ENCODE peak calls at places on chromosomes 11 and 22, in four cellular contexts. Y is psoas muscle, A is sigmoid colon, O is fibroblast of lung. Q is an unnamed sample.

GRCh38 chr11:13940611-13941256 is 21.8 kb upstream of the SPON1 start:
- DNase-seq in A (no peak), O (no peak), Y (no peak), Q (no peak)

GRCh38 chr22:49164773-49165320 is 662.8 kb downstream of the BRD1 start:
- DNase-seq in A (no peak), O (no peak), Y (no peak), Q (no peak)

GRCh38 chr11:105282658-105283057 is 143.1 kb upstream of the CARD18 start:
- DNase-seq in O (no peak), Y (no peak), A (no peak), Q (no peak)

GRCh38 chr11:65503923-65504670 is 5.3 kb downstream of the MALAT1 start:
- DNase-seq in O (peak; percentile 70), Y (no peak), A (peak; percentile 56), Q (no peak)

GRCh38 chr11:58573451-58574104 is 2.1 kb downstream of the LPXN start:
- DNase-seq in Y (peak; percentile 67), O (peak; percentile 78), A (peak; percentile 83), Q (peak; percentile 96)

GRCh38 chr11:71332046-71332445 is 79.7 kb upstream of the SHANK2 start:
- DNase-seq in A (peak; percentile 50), Y (no peak), O (no peak), Q (no peak)

GRCh38 chr22:29270475-29271271 is 2.6 kb downstream of the EWSR1 start:
- DNase-seq in O (peak; percentile 43), Y (no peak), A (no peak), Q (peak; percentile 54)

GRCh38 chr11:98568011-98568410 is 452.7 kb upstream of the CNTN5 start:
- DNase-seq in Y (no peak), A (no peak), O (peak; percentile 42), Q (no peak)

GRCh38 chr22:41382610-41383009 is 868 bp downstream of the TEF start:
- DNase-seq in A (no peak), Y (peak; percentile 69), O (no peak), Q (no peak)

GRCh38 chr11:10305262-10305963 is 540 bp downstream of the ADM start:
- DNase-seq in O (peak; percentile 27), A (peak; percentile 75), Y (peak; percentile 68), Q (peak; percentile 36)
- H3K4me1 ChIP-seq in O (peaks cover 6% of the 10 kb centered on the region), A (peaks cover 64% of the 10 kb centered on the region), Y (peaks cover 30% of the 10 kb centered on the region), Q (peaks cover 37% of the 10 kb centered on the region)

DNA sequence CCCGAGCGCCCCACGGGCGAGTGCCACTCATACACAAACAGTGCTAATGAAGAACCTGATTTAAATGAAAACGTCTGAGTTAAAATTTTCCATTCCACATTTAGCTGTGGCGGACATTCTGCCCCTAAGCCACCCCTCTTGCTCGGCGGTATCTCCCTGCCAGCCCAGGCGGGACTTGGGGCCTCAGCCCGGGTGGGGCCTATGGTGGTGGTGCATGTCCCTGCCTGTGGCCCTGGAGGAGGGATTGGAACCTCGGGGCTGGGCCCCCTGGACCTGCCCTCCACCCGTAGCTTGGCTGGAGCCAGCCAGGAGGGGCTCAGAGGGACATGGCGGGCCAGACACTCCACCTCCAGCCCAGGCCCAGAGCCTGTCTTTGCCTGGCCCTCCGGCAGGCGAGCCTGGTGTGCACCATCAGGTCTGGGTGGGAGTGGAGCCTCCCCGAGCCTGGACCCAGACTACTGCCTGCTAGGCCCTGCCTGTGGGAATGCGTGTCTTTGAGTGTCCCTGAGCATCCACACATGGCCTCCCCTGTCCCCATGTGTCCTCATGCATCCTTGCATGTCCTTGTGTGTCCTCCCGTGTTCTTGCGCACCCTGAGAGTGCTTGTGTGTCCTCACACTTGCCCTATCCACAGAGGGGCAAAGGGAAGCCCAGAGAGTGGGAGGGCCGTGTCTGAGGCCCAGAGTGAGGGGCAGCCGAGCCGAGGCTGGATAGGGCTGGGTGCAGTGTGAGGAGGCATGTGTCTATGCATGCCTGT is 4.4 kb downstream of the ZDHHC8 start:
- DNase-seq in Y (no peak), O (no peak), A (no peak), Q (no peak)
- H3K27ac ChIP-seq in Y (no peak overlapping the region), O (no peak overlapping the region), A (no peak overlapping the region), Q (no peak overlapping the region)

GRCh38 chr22:39098576-39098975 is 1.5 kb downstream of the APOBEC3H start:
- DNase-seq in O (no peak), A (no peak), Y (peak; percentile 6), Q (no peak)
- H3K4me1 ChIP-seq in O (no peaks in the 10 kb centered on the region), A (no peaks in the 10 kb centered on the region), Y (no peaks in the 10 kb centered on the region), Q (peaks cover 14% of the 10 kb centered on the region)

GRCh38 chr22:17665248-17665647 is 26.7 kb downstream of the BCL2L13 start:
- DNase-seq in O (no peak), Y (no peak), A (no peak), Q (no peak)

GRCh38 chr22:17664414-17665045 is 26.0 kb downstream of the BCL2L13 start:
- DNase-seq in O (no peak), Y (no peak), A (no peak), Q (no peak)

GRCh38 chr22:17665884-17666283 is 27.3 kb downstream of the BCL2L13 start:
- DNase-seq in A (no peak), O (peak; percentile 54), Y (no peak), Q (no peak)
- H3K27ac ChIP-seq in A (no peak overlapping the region), O (no peak overlapping the region), Y (no peak overlapping the region), Q (no peak overlapping the region)

DNA sequence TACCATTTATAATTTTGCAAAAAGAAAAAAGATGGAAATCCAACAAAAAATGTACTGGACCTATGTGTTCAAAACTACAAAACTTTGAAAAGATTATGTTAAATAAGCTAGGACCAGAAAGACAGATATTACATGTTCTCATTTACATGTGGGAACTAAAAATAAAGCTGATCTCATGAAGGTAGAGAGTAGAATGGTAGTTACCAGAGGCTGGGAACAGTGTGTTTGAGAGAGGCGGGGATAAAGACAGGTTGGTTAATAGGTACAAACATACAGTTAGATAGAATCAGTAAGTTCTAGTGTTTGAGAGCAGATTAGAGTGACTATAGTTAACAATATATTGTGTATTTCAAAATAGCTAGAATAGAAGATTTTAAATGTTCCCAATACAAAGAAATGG is 71.6 kb downstream of the USP47 start:
- DNase-seq in O (no peak), Y (no peak), A (no peak), Q (no peak)
- H3K4me1 ChIP-seq in O (peaks cover 12% of the 10 kb centered on the region), Y (peaks cover 11% of the 10 kb centered on the region), A (peaks cover 41% of the 10 kb centered on the region), Q (peaks cover 10% of the 10 kb centered on the region)

DNA sequence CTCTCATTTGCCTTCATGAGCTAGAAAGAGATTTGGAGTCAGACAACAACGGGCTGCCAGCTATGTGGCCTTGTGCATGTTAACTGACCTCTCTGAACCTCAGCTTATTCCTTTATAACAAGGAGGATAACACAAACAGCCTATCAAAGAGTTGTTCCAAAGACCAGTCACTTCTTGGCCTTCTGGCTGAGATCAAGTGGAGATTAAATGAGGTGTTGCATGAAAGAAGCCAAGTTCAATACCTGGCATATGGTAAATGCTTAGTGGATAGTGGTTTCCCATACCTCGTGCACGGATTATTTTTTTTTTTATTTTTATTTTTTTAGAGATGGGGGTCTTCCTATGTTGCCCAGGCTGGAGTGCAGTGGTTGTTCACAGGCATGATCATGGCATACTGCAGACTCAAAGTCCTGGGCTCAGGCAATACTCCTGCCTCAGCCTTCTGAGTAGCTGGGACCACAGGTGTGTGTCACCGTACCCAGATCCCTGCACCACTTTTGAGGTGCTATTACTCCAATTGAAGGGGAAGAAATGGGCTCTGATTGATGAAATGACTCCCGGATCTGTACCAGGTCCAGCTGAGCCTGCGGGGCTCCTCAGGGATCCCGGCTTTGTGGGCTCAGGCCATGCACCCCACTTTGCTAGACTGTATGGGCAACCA is 4.9 kb downstream of the LGALS1 start:
- DNase-seq in Y (no peak), A (no peak), O (no peak), Q (no peak)
- H3K27ac ChIP-seq in Y (no peak overlapping the region), A (peak overlapping the region; percentile 97), O (no peak overlapping the region), Q (no peak overlapping the region)

GRCh38 chr11:955154-956049 is 29.7 kb downstream of the AP2A2 start:
- DNase-seq in Y (no peak), A (no peak), O (no peak), Q (peak; percentile 71)

GRCh38 chr11:953513-953912 is 27.8 kb downstream of the AP2A2 start:
- DNase-seq in O (no peak), Y (no peak), A (no peak), Q (no peak)

GRCh38 chr11:952406-953385 is 27.0 kb downstream of the AP2A2 start:
- DNase-seq in Y (no peak), O (peak; percentile 21), A (no peak), Q (no peak)

GRCh38 chr11:957201-957920 is 31.7 kb downstream of the AP2A2 start:
- DNase-seq in A (no peak), O (no peak), Y (no peak), Q (no peak)

DNA sequence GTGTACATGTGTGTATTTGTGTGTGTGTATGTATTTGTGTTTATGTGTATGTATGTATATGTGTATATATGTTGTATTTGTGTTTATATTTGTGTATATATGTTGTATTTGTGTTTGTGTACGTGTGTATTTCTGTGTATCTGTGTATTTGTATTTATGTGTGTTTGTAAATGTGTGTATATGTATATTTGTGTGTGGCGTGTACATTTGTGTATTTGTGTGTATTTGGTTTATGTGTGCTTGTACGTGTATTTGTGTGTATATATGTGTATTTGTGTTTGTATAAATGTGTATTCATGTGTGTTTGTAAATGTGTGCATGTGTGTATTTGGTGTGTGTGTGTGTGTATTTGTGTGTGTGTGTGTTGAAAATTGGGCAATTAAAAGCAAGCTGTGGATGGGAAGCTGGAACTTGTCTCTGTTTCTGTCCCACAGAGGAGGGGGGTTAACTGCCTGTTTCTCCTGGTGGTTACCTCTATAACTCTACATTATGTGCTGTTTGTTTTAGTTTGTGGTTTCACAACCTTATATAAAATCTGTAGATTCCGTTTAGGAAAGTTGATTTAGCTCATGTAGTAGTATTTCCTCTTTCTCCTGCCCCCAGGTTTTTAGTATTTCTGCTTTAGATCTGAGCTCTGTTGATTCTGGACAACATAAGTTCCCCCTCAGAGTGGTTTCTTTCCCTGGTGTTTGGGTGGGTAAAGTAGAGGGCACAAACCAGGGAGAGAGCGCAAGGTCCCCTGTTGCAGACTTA is 28.9 kb downstream of the AP2A2 start:
- DNase-seq in A (no peak), Y (no peak), O (no peak), Q (no peak)
- H3K4me1 ChIP-seq in A (peaks cover 9% of the 10 kb centered on the region), Y (peaks cover 13% of the 10 kb centered on the region), O (no peaks in the 10 kb centered on the region), Q (peaks cover 20% of the 10 kb centered on the region)

GRCh38 chr11:102603576-102603975 is 21.6 kb downstream of the MMP20 start:
- DNase-seq in O (no peak), A (no peak), Y (no peak), Q (no peak)
- H3K27ac ChIP-seq in O (peak overlapping the region; percentile 29), A (peak overlapping the region; percentile 65), Y (no peak overlapping the region), Q (no peak overlapping the region)

DNA sequence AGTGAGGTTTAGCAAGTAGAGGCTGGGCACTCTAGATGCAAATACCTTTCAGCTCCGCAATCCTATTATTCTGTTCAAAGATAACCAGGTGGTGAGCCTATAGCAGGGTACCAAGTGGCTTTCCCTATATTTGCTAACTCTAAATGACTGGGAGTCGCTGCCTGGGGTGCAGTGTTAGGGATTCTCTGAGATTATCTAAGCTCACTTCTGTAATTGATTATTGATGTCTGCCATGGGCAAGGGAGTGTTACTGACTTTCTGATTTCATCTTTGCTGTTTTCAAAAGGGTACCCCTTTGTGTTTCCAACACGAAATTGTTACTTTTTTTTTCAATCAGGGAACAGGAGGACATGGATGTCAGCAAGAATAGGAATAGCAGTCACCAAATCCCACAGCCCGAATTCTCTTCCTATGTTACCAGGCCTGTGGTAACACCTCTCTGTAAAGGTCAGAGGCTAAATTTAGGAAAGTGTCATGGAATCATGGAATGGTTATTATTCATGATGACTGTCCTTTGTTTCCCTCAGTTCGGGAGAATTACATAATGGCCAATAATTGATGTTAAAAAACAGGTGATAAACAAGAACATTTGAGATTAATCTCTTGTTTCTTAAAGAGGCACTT is 62.6 kb upstream of the CRYBB3 start:
- DNase-seq in A (no peak), O (no peak), Y (no peak), Q (no peak)
- H3K4me1 ChIP-seq in A (peaks cover 23% of the 10 kb centered on the region), O (no peaks in the 10 kb centered on the region), Y (peaks cover 30% of the 10 kb centered on the region), Q (peaks cover 23% of the 10 kb centered on the region)